ENCODE peak calls at places on chromosomes 5 and 9, in nine cellular contexts. One of them, this sample, is unnamed.

GRCh38 chr9:133210609-133211008 is 1.6 kb upstream of the OBP2B start:
- DNase-seq in GM03348: no peak
- DNase-seq in NCI-H2081: no peak
- DNase-seq in CD4-positive, alpha-beta memory T cell: no peak
- DNase-seq in RWPE1: no peak
- DNase-seq in activated T-cell treated with anti-CD3 and anti-CD28 coated beads, Interleukin-2, amount 50 U/mL, for 24 hours: peak; percentile 13
- DNase-seq in amniotic stem cell: no peak
- DNase-seq in MG63: no peak
- DNase-seq in NCI-H345: no peak
- DNase-seq in this sample: no peak

GRCh38 chr9:121201045-121201737 is 478 bp downstream of the RAB14 start:
- DNase-seq in activated T-cell treated with anti-CD3 and anti-CD28 coated beads, Interleukin-2, amount 50 U/mL, for 24 hours: peak; percentile 70
- DNase-seq in MG63: peak; percentile 48
- DNase-seq in GM03348: peak; percentile 53
- DNase-seq in NCI-H345: peak; percentile 13
- DNase-seq in RWPE1: peak; percentile 26
- DNase-seq in amniotic stem cell: no peak
- DNase-seq in CD4-positive, alpha-beta memory T cell: peak; percentile 67
- DNase-seq in NCI-H2081: peak; percentile 48
- DNase-seq in this sample: no peak

GRCh38 chr5:157820593-157821252 is 38.2 kb downstream of the CLINT1 start:
- DNase-seq in GM03348: peak; percentile 52
- DNase-seq in RWPE1: peak; percentile 35
- DNase-seq in CD4-positive, alpha-beta memory T cell: no peak
- DNase-seq in amniotic stem cell: peak; percentile 56
- DNase-seq in NCI-H345: peak; percentile 26
- DNase-seq in NCI-H2081: peak; percentile 60
- DNase-seq in MG63: no peak
- DNase-seq in activated T-cell treated with anti-CD3 and anti-CD28 coated beads, Interleukin-2, amount 50 U/mL, for 24 hours: no peak
- DNase-seq in this sample: peak; percentile 5

GRCh38 chr5:122775713-122776084 is 819 bp downstream of the SNX2 start:
- DNase-seq in activated T-cell treated with anti-CD3 and anti-CD28 coated beads, Interleukin-2, amount 50 U/mL, for 24 hours: no peak
- DNase-seq in amniotic stem cell: no peak
- DNase-seq in CD4-positive, alpha-beta memory T cell: no peak
- DNase-seq in RWPE1: no peak
- DNase-seq in MG63: no peak
- DNase-seq in NCI-H345: no peak
- DNase-seq in NCI-H2081: no peak
- DNase-seq in GM03348: peak; percentile 11
- DNase-seq in this sample: peak; percentile 8

GRCh38 chr9:99430301-99430700 is 208.2 kb downstream of the SEC61B start:
- DNase-seq in NCI-H2081: no peak
- DNase-seq in RWPE1: no peak
- DNase-seq in NCI-H345: no peak
- DNase-seq in MG63: no peak
- DNase-seq in CD4-positive, alpha-beta memory T cell: no peak
- DNase-seq in amniotic stem cell: no peak
- DNase-seq in GM03348: no peak
- DNase-seq in activated T-cell treated with anti-CD3 and anti-CD28 coated beads, Interleukin-2, amount 50 U/mL, for 24 hours: no peak
- DNase-seq in this sample: no peak

GRCh38 chr5:1657161-1657741 is 133.5 kb upstream of the LPCAT1 start:
- DNase-seq in MG63: no peak
- DNase-seq in activated T-cell treated with anti-CD3 and anti-CD28 coated beads, Interleukin-2, amount 50 U/mL, for 24 hours: no peak
- DNase-seq in NCI-H2081: no peak
- DNase-seq in CD4-positive, alpha-beta memory T cell: no peak
- DNase-seq in RWPE1: no peak
- DNase-seq in NCI-H345: no peak
- DNase-seq in GM03348: no peak
- DNase-seq in amniotic stem cell: no peak
- DNase-seq in this sample: no peak

GRCh38 chr9:135154050-135154570 is 66.6 kb downstream of the OLFM1 start:
- DNase-seq in NCI-H2081: no peak
- DNase-seq in GM03348: no peak
- DNase-seq in MG63: no peak
- DNase-seq in activated T-cell treated with anti-CD3 and anti-CD28 coated beads, Interleukin-2, amount 50 U/mL, for 24 hours: no peak
- DNase-seq in RWPE1: no peak
- DNase-seq in amniotic stem cell: no peak
- DNase-seq in NCI-H345: no peak
- DNase-seq in CD4-positive, alpha-beta memory T cell: no peak
- DNase-seq in this sample: no peak

GRCh38 chr9:89542461-89543021 is 44.6 kb upstream of the SEMA4D start:
- DNase-seq in NCI-H2081: no peak
- DNase-seq in amniotic stem cell: no peak
- DNase-seq in GM03348: no peak
- DNase-seq in activated T-cell treated with anti-CD3 and anti-CD28 coated beads, Interleukin-2, amount 50 U/mL, for 24 hours: no peak
- DNase-seq in RWPE1: peak; percentile 19
- DNase-seq in MG63: no peak
- DNase-seq in CD4-positive, alpha-beta memory T cell: no peak
- DNase-seq in NCI-H345: no peak
- DNase-seq in this sample: no peak

GRCh38 chr5:179795049-179795862 is 1.5 kb downstream of the LTC4S start:
- DNase-seq in RWPE1: peak; percentile 40
- DNase-seq in NCI-H345: peak; percentile 88
- DNase-seq in activated T-cell treated with anti-CD3 and anti-CD28 coated beads, Interleukin-2, amount 50 U/mL, for 24 hours: peak; percentile 56
- DNase-seq in CD4-positive, alpha-beta memory T cell: no peak
- DNase-seq in GM03348: no peak
- DNase-seq in amniotic stem cell: no peak
- DNase-seq in NCI-H2081: peak; percentile 45
- DNase-seq in MG63: no peak
- DNase-seq in this sample: no peak

GRCh38 chr9:124522121-124523098 is 15.2 kb upstream of the NR5A1 start:
- DNase-seq in NCI-H345: no peak
- DNase-seq in CD4-positive, alpha-beta memory T cell: no peak
- DNase-seq in activated T-cell treated with anti-CD3 and anti-CD28 coated beads, Interleukin-2, amount 50 U/mL, for 24 hours: no peak
- DNase-seq in RWPE1: no peak
- DNase-seq in amniotic stem cell: no peak
- DNase-seq in NCI-H2081: no peak
- DNase-seq in GM03348: no peak
- DNase-seq in MG63: no peak
- DNase-seq in this sample: no peak

GRCh38 chr5:178387061-178387855 is 154.7 kb upstream of the PHYKPL start:
- DNase-seq in amniotic stem cell: no peak
- DNase-seq in GM03348: no peak
- DNase-seq in NCI-H2081: no peak
- DNase-seq in CD4-positive, alpha-beta memory T cell: no peak
- DNase-seq in MG63: no peak
- DNase-seq in NCI-H345: no peak
- DNase-seq in RWPE1: no peak
- DNase-seq in activated T-cell treated with anti-CD3 and anti-CD28 coated beads, Interleukin-2, amount 50 U/mL, for 24 hours: no peak
- DNase-seq in this sample: no peak

GRCh38 chr9:88441301-88442007 is 53.2 kb downstream of the SPIN1 start:
- DNase-seq in NCI-H2081: no peak
- DNase-seq in amniotic stem cell: no peak
- DNase-seq in MG63: no peak
- DNase-seq in GM03348: no peak
- DNase-seq in CD4-positive, alpha-beta memory T cell: no peak
- DNase-seq in activated T-cell treated with anti-CD3 and anti-CD28 coated beads, Interleukin-2, amount 50 U/mL, for 24 hours: no peak
- DNase-seq in NCI-H345: no peak
- DNase-seq in RWPE1: no peak
- DNase-seq in this sample: no peak

GRCh38 chr5:66818935-66819328 is 222.7 kb downstream of the MAST4 start:
- DNase-seq in NCI-H2081: no peak
- DNase-seq in CD4-positive, alpha-beta memory T cell: no peak
- DNase-seq in RWPE1: no peak
- DNase-seq in NCI-H345: no peak
- DNase-seq in MG63: no peak
- DNase-seq in GM03348: no peak
- DNase-seq in activated T-cell treated with anti-CD3 and anti-CD28 coated beads, Interleukin-2, amount 50 U/mL, for 24 hours: no peak
- DNase-seq in amniotic stem cell: no peak
- DNase-seq in this sample: no peak

GRCh38 chr5:20157089-20157488 is 169.1 kb upstream of the CDH18 start:
- DNase-seq in amniotic stem cell: no peak
- DNase-seq in NCI-H2081: no peak
- DNase-seq in CD4-positive, alpha-beta memory T cell: no peak
- DNase-seq in NCI-H345: no peak
- DNase-seq in RWPE1: no peak
- DNase-seq in GM03348: no peak
- DNase-seq in activated T-cell treated with anti-CD3 and anti-CD28 coated beads, Interleukin-2, amount 50 U/mL, for 24 hours: no peak
- DNase-seq in MG63: no peak
- DNase-seq in this sample: no peak

GRCh38 chr5:150309898-150310269 is 7.2 kb upstream of the ARSI start:
- DNase-seq in NCI-H2081: no peak
- DNase-seq in CD4-positive, alpha-beta memory T cell: no peak
- DNase-seq in RWPE1: no peak
- DNase-seq in NCI-H345: no peak
- DNase-seq in amniotic stem cell: no peak
- DNase-seq in activated T-cell treated with anti-CD3 and anti-CD28 coated beads, Interleukin-2, amount 50 U/mL, for 24 hours: no peak
- DNase-seq in MG63: no peak
- DNase-seq in GM03348: no peak
- DNase-seq in this sample: no peak

GRCh38 chr9:93118863-93119702 is 15.0 kb downstream of the NINJ1 start:
- DNase-seq in RWPE1: no peak
- DNase-seq in GM03348: no peak
- DNase-seq in activated T-cell treated with anti-CD3 and anti-CD28 coated beads, Interleukin-2, amount 50 U/mL, for 24 hours: no peak
- DNase-seq in amniotic stem cell: no peak
- DNase-seq in NCI-H345: no peak
- DNase-seq in CD4-positive, alpha-beta memory T cell: peak; percentile 29
- DNase-seq in MG63: no peak
- DNase-seq in NCI-H2081: no peak
- DNase-seq in this sample: no peak

GRCh38 chr9:70422371-70423043 is 8.1 kb upstream of the KLF9 start:
- DNase-seq in amniotic stem cell: no peak
- DNase-seq in activated T-cell treated with anti-CD3 and anti-CD28 coated beads, Interleukin-2, amount 50 U/mL, for 24 hours: no peak
- DNase-seq in NCI-H2081: no peak
- DNase-seq in RWPE1: no peak
- DNase-seq in CD4-positive, alpha-beta memory T cell: peak; percentile 37
- DNase-seq in MG63: no peak
- DNase-seq in GM03348: no peak
- DNase-seq in NCI-H345: no peak
- DNase-seq in this sample: no peak

GRCh38 chr5:73106335-73106734 is 14.0 kb upstream of the TMEM171 start:
- DNase-seq in CD4-positive, alpha-beta memory T cell: no peak
- DNase-seq in NCI-H345: no peak
- DNase-seq in RWPE1: no peak
- DNase-seq in MG63: no peak
- DNase-seq in activated T-cell treated with anti-CD3 and anti-CD28 coated beads, Interleukin-2, amount 50 U/mL, for 24 hours: no peak
- DNase-seq in GM03348: no peak
- DNase-seq in amniotic stem cell: no peak
- DNase-seq in NCI-H2081: no peak
- DNase-seq in this sample: no peak

GRCh38 chr5:151810907-151811306 is 39.2 kb downstream of the G3BP1 start:
- DNase-seq in NCI-H2081: no peak
- DNase-seq in NCI-H345: no peak
- DNase-seq in RWPE1: no peak
- DNase-seq in CD4-positive, alpha-beta memory T cell: no peak
- DNase-seq in GM03348: no peak
- DNase-seq in activated T-cell treated with anti-CD3 and anti-CD28 coated beads, Interleukin-2, amount 50 U/mL, for 24 hours: no peak
- DNase-seq in MG63: no peak
- DNase-seq in amniotic stem cell: no peak
- DNase-seq in this sample: no peak

GRCh38 chr5:19927919-19928318 is 60.1 kb downstream of the CDH18 start:
- DNase-seq in NCI-H345: peak; percentile 87
- DNase-seq in activated T-cell treated with anti-CD3 and anti-CD28 coated beads, Interleukin-2, amount 50 U/mL, for 24 hours: no peak
- DNase-seq in RWPE1: no peak
- DNase-seq in amniotic stem cell: no peak
- DNase-seq in MG63: peak; percentile 79
- DNase-seq in NCI-H2081: peak; percentile 99
- DNase-seq in GM03348: no peak
- DNase-seq in CD4-positive, alpha-beta memory T cell: no peak
- DNase-seq in this sample: no peak

GRCh38 chr9:126980231-126980630 is 65.6 kb downstream of the RALGPS1 start:
- DNase-seq in CD4-positive, alpha-beta memory T cell: no peak
- DNase-seq in NCI-H345: no peak
- DNase-seq in MG63: no peak
- DNase-seq in NCI-H2081: no peak
- DNase-seq in amniotic stem cell: no peak
- DNase-seq in RWPE1: no peak
- DNase-seq in activated T-cell treated with anti-CD3 and anti-CD28 coated beads, Interleukin-2, amount 50 U/mL, for 24 hours: no peak
- DNase-seq in GM03348: peak; percentile 26
- DNase-seq in this sample: no peak

GRCh38 chr5:83608122-83608521 is 112.5 kb downstream of the HAPLN1 start:
- DNase-seq in GM03348: peak; percentile 51
- DNase-seq in amniotic stem cell: peak; percentile 41
- DNase-seq in RWPE1: peak; percentile 68
- DNase-seq in NCI-H345: peak; percentile 39
- DNase-seq in NCI-H2081: peak; percentile 32
- DNase-seq in CD4-positive, alpha-beta memory T cell: no peak
- DNase-seq in activated T-cell treated with anti-CD3 and anti-CD28 coated beads, Interleukin-2, amount 50 U/mL, for 24 hours: no peak
- DNase-seq in MG63: peak; percentile 15
- DNase-seq in this sample: peak; percentile 17

GRCh38 chr9:7336356-7337075 is 463.1 kb downstream of the DMAC1 start:
- DNase-seq in GM03348: no peak
- DNase-seq in NCI-H2081: no peak
- DNase-seq in activated T-cell treated with anti-CD3 and anti-CD28 coated beads, Interleukin-2, amount 50 U/mL, for 24 hours: no peak
- DNase-seq in CD4-positive, alpha-beta memory T cell: no peak
- DNase-seq in RWPE1: no peak
- DNase-seq in MG63: no peak
- DNase-seq in NCI-H345: peak; percentile 84
- DNase-seq in amniotic stem cell: no peak
- DNase-seq in this sample: no peak

GRCh38 chr9:123655681-123656423 is 274.1 kb downstream of the DENND1A start:
- DNase-seq in NCI-H2081: no peak
- DNase-seq in activated T-cell treated with anti-CD3 and anti-CD28 coated beads, Interleukin-2, amount 50 U/mL, for 24 hours: no peak
- DNase-seq in RWPE1: no peak
- DNase-seq in amniotic stem cell: no peak
- DNase-seq in GM03348: no peak
- DNase-seq in MG63: no peak
- DNase-seq in CD4-positive, alpha-beta memory T cell: no peak
- DNase-seq in NCI-H345: no peak
- DNase-seq in this sample: no peak

GRCh38 chr5:39231705-39232525 is 12.6 kb upstream of the FYB1 start:
- DNase-seq in CD4-positive, alpha-beta memory T cell: peak; percentile 51
- DNase-seq in amniotic stem cell: no peak
- DNase-seq in GM03348: no peak
- DNase-seq in RWPE1: peak; percentile 61
- DNase-seq in MG63: peak; percentile 46
- DNase-seq in NCI-H345: no peak
- DNase-seq in activated T-cell treated with anti-CD3 and anti-CD28 coated beads, Interleukin-2, amount 50 U/mL, for 24 hours: peak; percentile 44
- DNase-seq in NCI-H2081: no peak
- DNase-seq in this sample: no peak

GRCh38 chr9:22124263-22125011 is 115.3 kb upstream of the CDKN2B start:
- DNase-seq in NCI-H345: no peak
- DNase-seq in RWPE1: no peak
- DNase-seq in CD4-positive, alpha-beta memory T cell: no peak
- DNase-seq in NCI-H2081: no peak
- DNase-seq in amniotic stem cell: no peak
- DNase-seq in GM03348: no peak
- DNase-seq in activated T-cell treated with anti-CD3 and anti-CD28 coated beads, Interleukin-2, amount 50 U/mL, for 24 hours: no peak
- DNase-seq in MG63: no peak
- DNase-seq in this sample: no peak

GRCh38 chr9:109315889-109316640 is 4.8 kb downstream of the EPB41L4B start:
- DNase-seq in NCI-H345: peak; percentile 87
- DNase-seq in NCI-H2081: peak; percentile 98
- DNase-seq in RWPE1: peak; percentile 98
- DNase-seq in GM03348: peak; percentile 80
- DNase-seq in activated T-cell treated with anti-CD3 and anti-CD28 coated beads, Interleukin-2, amount 50 U/mL, for 24 hours: no peak
- DNase-seq in CD4-positive, alpha-beta memory T cell: no peak
- DNase-seq in MG63: peak; percentile 96
- DNase-seq in amniotic stem cell: no peak
- DNase-seq in this sample: peak; percentile 83

GRCh38 chr9:35682520-35682919 is 7.2 kb downstream of the TPM2 start:
- DNase-seq in amniotic stem cell: no peak
- DNase-seq in NCI-H345: no peak
- DNase-seq in GM03348: no peak
- DNase-seq in CD4-positive, alpha-beta memory T cell: no peak
- DNase-seq in MG63: peak; percentile 43
- DNase-seq in activated T-cell treated with anti-CD3 and anti-CD28 coated beads, Interleukin-2, amount 50 U/mL, for 24 hours: no peak
- DNase-seq in NCI-H2081: no peak
- DNase-seq in RWPE1: no peak
- DNase-seq in this sample: no peak

GRCh38 chr5:65982635-65983034 is 56.3 kb downstream of the ERBIN start:
- DNase-seq in NCI-H345: no peak
- DNase-seq in amniotic stem cell: no peak
- DNase-seq in GM03348: no peak
- DNase-seq in CD4-positive, alpha-beta memory T cell: no peak
- DNase-seq in MG63: no peak
- DNase-seq in RWPE1: no peak
- DNase-seq in NCI-H2081: no peak
- DNase-seq in activated T-cell treated with anti-CD3 and anti-CD28 coated beads, Interleukin-2, amount 50 U/mL, for 24 hours: no peak
- DNase-seq in this sample: no peak

GRCh38 chr5:161001604-161002003 is 149.6 kb upstream of the ATP10B start:
- DNase-seq in GM03348: no peak
- DNase-seq in NCI-H345: no peak
- DNase-seq in amniotic stem cell: no peak
- DNase-seq in CD4-positive, alpha-beta memory T cell: no peak
- DNase-seq in MG63: no peak
- DNase-seq in activated T-cell treated with anti-CD3 and anti-CD28 coated beads, Interleukin-2, amount 50 U/mL, for 24 hours: no peak
- DNase-seq in NCI-H2081: no peak
- DNase-seq in RWPE1: no peak
- DNase-seq in this sample: no peak

GRCh38 chr5:127898551-127899213 is 184.9 kb upstream of the SLC12A2 start:
- DNase-seq in NCI-H2081: no peak
- DNase-seq in NCI-H345: no peak
- DNase-seq in CD4-positive, alpha-beta memory T cell: no peak
- DNase-seq in GM03348: peak; percentile 18
- DNase-seq in RWPE1: no peak
- DNase-seq in amniotic stem cell: no peak
- DNase-seq in MG63: no peak
- DNase-seq in activated T-cell treated with anti-CD3 and anti-CD28 coated beads, Interleukin-2, amount 50 U/mL, for 24 hours: no peak
- DNase-seq in this sample: no peak